ENCODE peak calls at places on chromosomes 6 and 20, in five cellular contexts. One of them, this sample, is unnamed.

GRCh38 chr6:24252215-24252614 is 105.6 kb downstream of the DCDC2 start:
- DNase-seq in transverse colon: no peak
- DNase-seq in hepatocyte: no peak
- DNase-seq in testis: no peak
- DNase-seq in CD4-positive, alpha-beta memory T cell: no peak
- DNase-seq in this sample: no peak

GRCh38 chr6:140130074-140130473 is 755.6 kb upstream of the CITED2 start:
- DNase-seq in transverse colon: no peak
- DNase-seq in hepatocyte: no peak
- DNase-seq in testis: no peak
- DNase-seq in CD4-positive, alpha-beta memory T cell: no peak
- DNase-seq in this sample: no peak

GRCh38 chr20:38970302-38970701 is 8.2 kb downstream of the DHX35 start:
- DNase-seq in transverse colon: no peak
- DNase-seq in hepatocyte: no peak
- DNase-seq in testis: no peak
- DNase-seq in CD4-positive, alpha-beta memory T cell: no peak
- DNase-seq in this sample: no peak

GRCh38 chr6:157323924-157324276 is 581 bp upstream of the TMEM242 start:
- DNase-seq in transverse colon: peak
- DNase-seq in hepatocyte: peak
- DNase-seq in testis: peak
- DNase-seq in CD4-positive, alpha-beta memory T cell: peak
- DNase-seq in this sample: peak

GRCh38 chr20:47960769-47961525 is 175.7 kb upstream of the SULF2 start:
- DNase-seq in transverse colon: no peak
- DNase-seq in hepatocyte: no peak
- DNase-seq in testis: no peak
- DNase-seq in CD4-positive, alpha-beta memory T cell: no peak
- DNase-seq in this sample: no peak

GRCh38 chr20:48632017-48632824 is 195.6 kb downstream of the PREX1 start:
- DNase-seq in transverse colon: no peak
- DNase-seq in hepatocyte: no peak
- DNase-seq in testis: no peak
- DNase-seq in CD4-positive, alpha-beta memory T cell: no peak
- DNase-seq in this sample: peak

GRCh38 chr6:21186479-21187055 is 407.0 kb upstream of the SOX4 start:
- DNase-seq in transverse colon: no peak
- DNase-seq in hepatocyte: no peak
- DNase-seq in testis: no peak
- DNase-seq in CD4-positive, alpha-beta memory T cell: no peak
- DNase-seq in this sample: no peak

GRCh38 chr20:62707981-62708521 is 585 bp upstream of the NTSR1 start:
- DNase-seq in transverse colon: no peak
- DNase-seq in hepatocyte: no peak
- DNase-seq in testis: no peak
- DNase-seq in CD4-positive, alpha-beta memory T cell: no peak
- DNase-seq in this sample: peak

GRCh38 chr20:11432407-11432806 is 485.3 kb upstream of the BTBD3 start:
- DNase-seq in transverse colon: no peak
- DNase-seq in hepatocyte: no peak
- DNase-seq in testis: no peak
- DNase-seq in CD4-positive, alpha-beta memory T cell: no peak
- DNase-seq in this sample: no peak

GRCh38 chr6:153563001-153563400 is 431.9 kb upstream of the RGS17 start:
- DNase-seq in transverse colon: no peak
- DNase-seq in hepatocyte: no peak
- DNase-seq in testis: no peak
- DNase-seq in CD4-positive, alpha-beta memory T cell: no peak
- DNase-seq in this sample: no peak

GRCh38 chr6:82843291-82843885 is 222.3 kb downstream of the UBE3D start:
- DNase-seq in transverse colon: no peak
- DNase-seq in hepatocyte: no peak
- DNase-seq in testis: no peak
- DNase-seq in CD4-positive, alpha-beta memory T cell: no peak
- DNase-seq in this sample: no peak

GRCh38 chr6:1424306-1424927 is 35.0 kb downstream of the FOXF2 start:
- DNase-seq in transverse colon: peak
- DNase-seq in hepatocyte: peak
- DNase-seq in testis: peak
- DNase-seq in CD4-positive, alpha-beta memory T cell: no peak
- DNase-seq in this sample: no peak

GRCh38 chr20:8156603-8157079 is 24.6 kb downstream of the PLCB1 start:
- DNase-seq in transverse colon: no peak
- DNase-seq in hepatocyte: peak
- DNase-seq in testis: no peak
- DNase-seq in CD4-positive, alpha-beta memory T cell: peak
- DNase-seq in this sample: no peak

GRCh38 chr6:107488174-107488874 is 1.6 kb upstream of the SOBP start:
- DNase-seq in transverse colon: no peak
- DNase-seq in hepatocyte: no peak
- DNase-seq in testis: no peak
- DNase-seq in CD4-positive, alpha-beta memory T cell: peak
- DNase-seq in this sample: no peak

GRCh38 chr20:23349338-23350006 is 1.1 kb upstream of the NXT1 start:
- DNase-seq in transverse colon: peak
- DNase-seq in hepatocyte: no peak
- DNase-seq in testis: no peak
- DNase-seq in CD4-positive, alpha-beta memory T cell: no peak
- DNase-seq in this sample: no peak

GRCh38 chr6:53834134-53834533 is 39.3 kb downstream of the LRRC1 start:
- DNase-seq in transverse colon: no peak
- DNase-seq in hepatocyte: no peak
- DNase-seq in testis: peak
- DNase-seq in CD4-positive, alpha-beta memory T cell: no peak
- DNase-seq in this sample: no peak
- H3K27ac ChIP-seq in transverse colon: no peak
- H3K27ac ChIP-seq in hepatocyte: no peak
- H3K27ac ChIP-seq in testis: no peak
- H3K27ac ChIP-seq in CD4-positive, alpha-beta memory T cell: no peak
- H3K27ac ChIP-seq in this sample: no peak

DNA sequence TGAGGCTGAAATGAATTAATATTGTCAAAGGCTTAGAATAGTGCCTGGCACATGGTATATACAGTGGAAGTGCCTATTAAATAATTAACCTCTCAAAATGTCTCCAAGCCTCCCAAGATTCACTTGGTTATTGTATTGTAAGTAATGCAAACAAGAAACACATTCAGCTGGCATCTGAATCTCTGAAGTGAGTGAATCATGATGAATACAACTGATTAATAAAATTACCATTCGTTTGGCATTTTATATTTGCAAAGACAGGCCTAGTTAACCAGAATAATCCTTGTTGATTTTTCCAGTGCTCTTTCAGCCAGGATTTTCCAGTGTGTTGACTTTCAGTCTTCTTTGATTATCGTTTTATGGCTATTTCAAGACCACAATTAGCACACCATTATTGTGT is 20.4 kb downstream of the SLC22A2 start:
- DNase-seq in transverse colon: no peak
- DNase-seq in hepatocyte: no peak
- DNase-seq in testis: no peak
- DNase-seq in CD4-positive, alpha-beta memory T cell: no peak
- DNase-seq in this sample: no peak
- H3K4me3 ChIP-seq in transverse colon: no peak
- H3K4me3 ChIP-seq in hepatocyte: no peak
- H3K4me3 ChIP-seq in testis: no peak
- H3K4me3 ChIP-seq in CD4-positive, alpha-beta memory T cell: no peak
- H3K4me3 ChIP-seq in this sample: no peak

GRCh38 chr6:6885521-6886088 is 222.2 kb upstream of the RREB1 start:
- DNase-seq in transverse colon: peak
- DNase-seq in hepatocyte: no peak
- DNase-seq in testis: peak
- DNase-seq in CD4-positive, alpha-beta memory T cell: no peak
- DNase-seq in this sample: peak
- H3K27ac ChIP-seq in transverse colon: peak
- H3K27ac ChIP-seq in hepatocyte: peak
- H3K27ac ChIP-seq in testis: no peak
- H3K27ac ChIP-seq in CD4-positive, alpha-beta memory T cell: no peak
- H3K27ac ChIP-seq in this sample: peak

DNA sequence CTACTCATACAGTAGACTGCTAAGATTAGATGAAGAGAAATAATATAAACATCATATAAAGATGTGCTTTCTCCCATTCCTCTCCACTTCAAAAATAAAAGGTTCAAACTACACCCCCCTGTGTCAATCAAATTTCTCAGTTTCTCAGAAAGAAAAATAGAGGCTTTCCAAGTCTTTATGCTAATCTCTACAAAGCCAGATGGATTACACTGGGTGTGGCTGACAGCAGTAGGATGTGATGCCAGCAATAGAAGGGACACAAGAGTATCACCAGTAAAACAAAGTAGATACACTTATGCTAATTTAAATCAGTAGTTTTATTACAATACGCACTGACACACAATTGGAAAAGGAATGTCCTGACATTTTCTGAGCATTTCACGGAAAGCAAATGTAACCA is 353.4 kb downstream of the RNGTT start:
- DNase-seq in transverse colon: no peak
- DNase-seq in hepatocyte: no peak
- DNase-seq in testis: no peak
- DNase-seq in CD4-positive, alpha-beta memory T cell: no peak
- DNase-seq in this sample: no peak
- H3K4me3 ChIP-seq in transverse colon: no peak
- H3K4me3 ChIP-seq in hepatocyte: no peak
- H3K4me3 ChIP-seq in testis: no peak
- H3K4me3 ChIP-seq in CD4-positive, alpha-beta memory T cell: no peak
- H3K4me3 ChIP-seq in this sample: no peak

GRCh38 chr6:155420492-155420891 is 35.1 kb downstream of the NOX3 start:
- DNase-seq in transverse colon: no peak
- DNase-seq in hepatocyte: no peak
- DNase-seq in testis: no peak
- DNase-seq in CD4-positive, alpha-beta memory T cell: no peak
- DNase-seq in this sample: no peak

GRCh38 chr6:155415953-155416352 is 39.7 kb downstream of the NOX3 start:
- DNase-seq in transverse colon: no peak
- DNase-seq in hepatocyte: no peak
- DNase-seq in testis: no peak
- DNase-seq in CD4-positive, alpha-beta memory T cell: no peak
- DNase-seq in this sample: no peak

GRCh38 chr6:155417454-155417853 is 38.2 kb downstream of the NOX3 start:
- DNase-seq in transverse colon: no peak
- DNase-seq in hepatocyte: no peak
- DNase-seq in testis: no peak
- DNase-seq in CD4-positive, alpha-beta memory T cell: no peak
- DNase-seq in this sample: no peak

GRCh38 chr6:155418017-155418749 is 37.5 kb downstream of the NOX3 start:
- DNase-seq in transverse colon: peak
- DNase-seq in hepatocyte: no peak
- DNase-seq in testis: no peak
- DNase-seq in CD4-positive, alpha-beta memory T cell: peak
- DNase-seq in this sample: peak

DNA sequence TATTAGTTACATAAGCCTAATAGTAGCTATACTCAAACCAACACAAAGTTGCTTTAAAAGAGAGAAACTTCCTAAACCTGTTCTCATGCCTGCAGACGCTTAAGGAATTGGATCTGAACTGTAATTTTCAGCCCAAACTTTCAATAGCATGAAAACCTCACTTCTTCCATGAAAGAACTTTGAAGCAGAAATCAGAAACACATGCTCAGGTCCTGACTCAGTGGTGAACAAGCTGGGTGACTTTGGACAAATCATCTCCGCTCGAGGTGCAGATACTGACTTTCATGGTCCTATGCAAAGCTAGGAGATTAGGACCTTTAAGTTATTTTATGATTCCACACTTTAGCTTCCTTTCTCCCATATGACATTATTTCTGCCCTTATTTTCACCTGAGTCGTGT is 36.5 kb downstream of the NOX3 start:
- DNase-seq in transverse colon: no peak
- DNase-seq in hepatocyte: no peak
- DNase-seq in testis: no peak
- DNase-seq in CD4-positive, alpha-beta memory T cell: no peak
- DNase-seq in this sample: no peak
- H3K27ac ChIP-seq in transverse colon: no peak
- H3K27ac ChIP-seq in hepatocyte: no peak
- H3K27ac ChIP-seq in testis: no peak
- H3K27ac ChIP-seq in CD4-positive, alpha-beta memory T cell: peak
- H3K27ac ChIP-seq in this sample: peak

DNA sequence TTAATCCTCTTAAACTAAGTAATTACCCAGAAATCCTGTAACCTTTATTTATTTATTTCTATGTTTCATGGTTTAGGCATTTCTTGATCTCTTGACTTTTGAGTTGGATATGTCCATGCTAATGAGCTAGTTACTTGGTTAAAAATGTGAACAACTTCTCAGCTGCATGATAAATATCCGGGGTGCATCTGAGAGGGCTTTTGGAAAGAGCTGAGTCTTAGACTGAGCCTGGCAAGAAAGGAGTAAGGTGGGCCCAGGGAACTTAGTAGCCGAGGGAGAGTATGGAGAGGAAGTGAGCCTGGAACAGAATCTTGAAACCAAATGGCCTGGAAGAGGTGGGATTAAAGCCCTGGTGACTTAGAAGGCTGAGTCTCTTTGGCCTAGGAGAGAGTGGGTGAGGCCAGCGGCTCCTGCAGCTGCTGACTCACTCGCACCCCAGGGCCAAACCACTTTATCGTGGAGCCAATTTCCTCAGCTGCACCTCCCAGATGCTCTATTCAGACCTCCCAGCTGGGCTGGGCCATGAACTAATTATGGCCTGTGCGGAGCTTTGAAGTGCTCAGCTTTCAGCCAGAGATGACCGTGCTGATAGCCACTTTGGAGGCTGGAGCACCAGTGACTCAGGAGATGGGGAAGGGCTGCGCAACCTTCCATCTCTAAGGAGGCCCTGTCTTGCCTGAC is 19.1 kb downstream of the TGM3 start:
- DNase-seq in transverse colon: no peak
- DNase-seq in hepatocyte: no peak
- DNase-seq in testis: no peak
- DNase-seq in CD4-positive, alpha-beta memory T cell: no peak
- DNase-seq in this sample: peak
- H3K4me3 ChIP-seq in transverse colon: no peak
- H3K4me3 ChIP-seq in hepatocyte: no peak
- H3K4me3 ChIP-seq in testis: no peak
- H3K4me3 ChIP-seq in CD4-positive, alpha-beta memory T cell: no peak
- H3K4me3 ChIP-seq in this sample: no peak

GRCh38 chr6:62716719-62717118 is 430.7 kb upstream of the KHDRBS2 start:
- DNase-seq in transverse colon: no peak
- DNase-seq in hepatocyte: no peak
- DNase-seq in testis: no peak
- DNase-seq in CD4-positive, alpha-beta memory T cell: no peak
- DNase-seq in this sample: no peak
- H3K27ac ChIP-seq in transverse colon: no peak
- H3K27ac ChIP-seq in hepatocyte: no peak
- H3K27ac ChIP-seq in testis: no peak
- H3K27ac ChIP-seq in CD4-positive, alpha-beta memory T cell: no peak
- H3K27ac ChIP-seq in this sample: no peak